ENCODE peak calls at places on chromosomes 1 and 21, in five cellular contexts. I is tibial artery, Q is GM10248, L is OCI-LY7, W is heart right ventricle. R is an unnamed sample.

GRCh38 chr1:154809436-154810413 is 60.4 kb downstream of the KCNN3 start:
- DNase-seq in I (no peak), Q (no peak), L (no peak), W (no peak), R (peak; percentile 13)

GRCh38 chr1:1942753-1943656 is 23.9 kb upstream of the TMEM52 start:
- DNase-seq in I (no peak), Q (no peak), L (peak; percentile 32), W (no peak), R (no peak)

GRCh38 chr1:153393926-153394325 is 3.1 kb upstream of the S100A8 start:
- DNase-seq in I (peak; percentile 46), Q (no peak), L (no peak), W (no peak), R (no peak)

GRCh38 chr1:60970081-60970509 is 112.3 kb upstream of the NFIA start:
- DNase-seq in I (no peak), Q (no peak), L (peak; percentile 4), W (no peak), R (no peak)

GRCh38 chr1:85374160-85374559 is 90.8 kb downstream of the DDAH1 start:
- DNase-seq in I (no peak), Q (no peak), L (no peak), W (no peak), R (no peak)

GRCh38 chr21:46226920-46227599 is 1.5 kb downstream of the LSS start:
- DNase-seq in I (no peak), Q (peak; percentile 50), L (peak; percentile 18), W (no peak), R (peak; percentile 63)

GRCh38 chr1:243939167-243939848 is 89.3 kb upstream of the AKT3 start:
- DNase-seq in I (no peak), Q (no peak), L (no peak), W (no peak), R (no peak)

GRCh38 chr1:54838565-54839180 is 37.5 kb upstream of the TTC22 start:
- DNase-seq in I (peak; percentile 23), Q (no peak), L (no peak), W (no peak), R (no peak)

GRCh38 chr1:183989078-183989577 is 48.4 kb downstream of the COLGALT2 start:
- DNase-seq in I (no peak), Q (peak; percentile 68), L (no peak), W (peak; percentile 16), R (peak; percentile 86)

GRCh38 chr1:225880636-225881035 is 1.5 kb downstream of the TMEM63A start:
- DNase-seq in I (no peak), Q (no peak), L (no peak), W (no peak), R (no peak)

GRCh38 chr1:33575324-33575879 is 103.0 kb downstream of the ZSCAN20 start:
- DNase-seq in I (no peak), Q (no peak), L (no peak), W (peak; percentile 20), R (no peak)

GRCh38 chr21:45636921-45637646 is 6.4 kb upstream of the PCBP3 start:
- DNase-seq in I (no peak), Q (no peak), L (no peak), W (no peak), R (no peak)

GRCh38 chr1:3858231-3858981 is 1.1 kb downstream of the DFFB start:
- DNase-seq in I (no peak), Q (no peak), L (peak; percentile 51), W (no peak), R (peak; percentile 44)

GRCh38 chr21:14466715-14467114 is 79.4 kb downstream of the SAMSN1 start:
- DNase-seq in I (no peak), Q (no peak), L (no peak), W (no peak), R (no peak)

GRCh38 chr1:247337961-247338360 is 6.3 kb upstream of the ZNF496 start:
- DNase-seq in I (no peak), Q (no peak), L (no peak), W (no peak), R (no peak)

GRCh38 chr1:119617751-119618691 is 30.0 kb downstream of the ZNF697 start:
- DNase-seq in I (no peak), Q (no peak), L (no peak), W (no peak), R (no peak)

GRCh38 chr1:187517508-187517907 is 688.8 kb downstream of the PLA2G4A start:
- DNase-seq in I (no peak), Q (no peak), L (no peak), W (no peak), R (no peak)

GRCh38 chr1:241848680-241849344 is 808 bp downstream of the EXO1 start:
- DNase-seq in I (no peak), Q (no peak), L (peak; percentile 41), W (no peak), R (peak; percentile 26)

GRCh38 chr1:180675586-180675985 is 43.8 kb downstream of the XPR1 start:
- DNase-seq in I (no peak), Q (no peak), L (no peak), W (no peak), R (no peak)

GRCh38 chr1:44803312-44804095 is 3.3 kb downstream of the PLK3 start:
- DNase-seq in I (peak; percentile 62), Q (no peak), L (no peak), W (no peak), R (no peak)

GRCh38 chr1:147177611-147178370 is 5.5 kb upstream of the PRKAB2 start:
- DNase-seq in I (peak; percentile 67), Q (no peak), L (no peak), W (peak; percentile 14), R (no peak)

GRCh38 chr1:225962440-225962975 is 21.5 kb upstream of the LEFTY2 start:
- DNase-seq in I (peak; percentile 59), Q (peak; percentile 82), L (peak; percentile 78), W (peak; percentile 57), R (peak; percentile 73)

GRCh38 chr1:218636548-218636947 is 291.4 kb downstream of the TGFB2 start:
- DNase-seq in I (no peak), Q (no peak), L (no peak), W (no peak), R (no peak)

GRCh38 chr1:3158329-3158728 is 89.3 kb downstream of the PRDM16 start:
- DNase-seq in I (no peak), Q (no peak), L (no peak), W (no peak), R (no peak)

GRCh38 chr21:9008636-9009035 is 1512.7 kb upstream of the TPTE start:
- DNase-seq in I (no peak), Q (no peak), L (no peak), W (no peak), R (no peak)

GRCh38 chr1:245690153-245690552 is 535.4 kb downstream of the KIF26B start:
- DNase-seq in I (no peak), Q (no peak), L (no peak), W (no peak), R (no peak)

GRCh38 chr1:40421694-40422384 is 28.4 kb upstream of the ZFP69B start:
- DNase-seq in I (no peak), Q (no peak), L (no peak), W (no peak), R (no peak)

GRCh38 chr1:209645574-209646452 is 6.4 kb downstream of the LAMB3 start:
- DNase-seq in I (no peak), Q (no peak), L (no peak), W (no peak), R (no peak)

GRCh38 chr21:28675265-28676041 is 317.2 kb downstream of the LTN1 start:
- DNase-seq in I (no peak), Q (no peak), L (no peak), W (no peak), R (no peak)

DNA sequence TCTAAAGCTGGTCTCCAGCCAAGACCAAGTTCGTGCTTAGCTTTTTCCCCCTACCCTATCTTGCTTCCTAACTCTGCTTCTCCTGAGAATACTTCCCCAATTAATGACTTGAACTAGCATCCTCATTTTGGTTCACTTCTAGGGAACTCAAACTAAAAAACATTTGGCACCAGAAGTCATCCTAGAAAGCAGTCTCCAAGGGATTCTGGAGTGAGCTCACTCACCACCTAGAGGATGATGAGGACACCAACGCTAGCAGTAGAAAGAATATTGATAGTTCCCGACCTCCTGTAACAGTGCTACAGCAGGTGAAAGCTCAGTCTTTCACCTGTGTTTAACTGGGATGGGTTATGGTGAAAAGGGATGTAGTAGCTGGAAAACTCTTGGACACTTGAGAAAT is 4.7 kb upstream of the PSMB2 start:
- DNase-seq in I (no peak), Q (no peak), L (no peak), W (no peak), R (no peak)
- TF ChIP-seq CTCF in I (no peak), Q (no peak), L (peak; percentile 30), W (no peak), R (no peak)

DNA sequence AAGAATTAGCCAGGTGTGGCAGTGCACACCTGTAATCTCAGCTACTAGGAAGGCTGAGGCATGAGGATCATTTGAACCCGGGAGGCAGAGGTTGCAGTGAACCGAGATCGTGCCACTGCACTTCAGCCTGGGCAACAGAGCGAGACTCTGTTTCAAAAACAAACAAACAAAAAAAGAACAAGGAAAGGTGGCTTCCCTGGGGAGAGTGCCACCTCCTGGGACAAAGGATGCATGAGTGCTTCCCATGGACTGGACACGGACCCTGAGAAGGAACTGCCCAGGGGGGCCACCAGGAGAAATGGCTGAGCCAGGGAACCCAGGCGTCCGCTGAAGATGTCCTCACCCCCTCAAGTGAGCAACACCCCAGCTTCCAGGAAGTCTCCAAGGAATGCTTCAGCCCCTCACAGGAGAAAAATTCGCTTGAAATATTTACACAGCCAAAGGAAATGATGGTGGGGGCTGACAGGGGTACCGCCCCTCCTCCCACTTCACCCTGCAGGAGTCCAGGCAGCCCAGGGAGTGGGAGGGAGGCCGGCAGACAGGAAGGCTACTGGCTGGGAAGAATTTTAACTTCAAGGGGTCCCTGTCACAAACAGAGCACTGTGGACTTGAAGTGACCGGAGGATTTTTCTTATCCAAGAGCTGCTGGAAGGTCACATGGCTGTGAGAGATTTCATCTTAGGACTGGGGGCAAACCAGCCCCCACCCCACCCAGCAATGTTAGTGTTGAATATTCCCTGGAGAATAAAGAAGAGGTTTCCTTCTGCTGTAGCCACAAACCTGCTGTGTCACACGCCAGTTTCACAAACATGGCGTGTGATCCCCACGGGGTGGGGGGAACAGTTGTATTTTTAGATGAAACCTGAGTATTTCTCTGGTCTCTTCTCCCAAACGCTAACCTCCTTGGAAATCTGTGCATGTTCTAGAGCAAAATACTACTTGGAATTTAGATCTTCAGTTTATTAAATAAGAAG is 90.8 kb upstream of the SLC25A33 start:
- DNase-seq in I (peak; percentile 65), Q (no peak), L (no peak), W (no peak), R (no peak)
- TF ChIP-seq CTCF in I (no peak), Q (no peak), L (peak; percentile 22), W (peak; percentile 19), R (no peak)

DNA sequence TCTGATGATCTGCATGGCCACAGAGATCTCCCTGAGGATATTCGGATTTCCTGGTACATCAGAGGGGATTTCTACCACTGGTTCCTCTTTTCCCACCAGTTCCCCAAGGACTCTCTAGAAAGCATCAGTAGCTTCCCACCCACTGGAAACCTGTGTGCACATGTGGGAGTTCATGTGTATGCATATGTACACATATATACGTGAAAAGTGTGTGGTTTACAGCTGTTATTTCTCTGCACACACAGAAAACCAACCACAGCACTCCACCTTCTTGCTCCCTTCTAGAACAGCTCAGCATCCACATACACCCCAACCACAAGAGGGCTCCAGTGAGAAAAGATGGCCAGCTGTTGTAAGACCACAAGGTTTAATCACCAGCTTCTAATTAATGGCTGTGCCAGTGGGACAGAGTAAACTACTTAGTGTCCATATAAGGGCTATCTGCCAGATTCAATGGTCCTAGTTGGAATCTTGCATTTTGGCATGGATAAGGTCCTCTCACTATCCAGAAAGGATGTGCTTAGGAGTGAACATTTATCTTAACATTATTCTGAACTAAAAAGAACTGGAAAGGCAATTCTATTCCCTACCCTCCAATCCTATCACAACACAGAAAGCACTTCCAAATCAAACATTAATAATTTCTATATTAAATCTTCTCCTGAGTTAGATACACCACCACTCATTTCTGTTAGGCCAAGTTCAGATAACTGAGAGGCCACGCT is 24.1 kb downstream of the GPR3 start:
- DNase-seq in I (no peak), Q (no peak), L (peak; percentile 81), W (no peak), R (peak; percentile 92)
- TF ChIP-seq CTCF in I (peak; percentile 46), Q (peak; percentile 64), L (peak; percentile 95), W (peak; percentile 78), R (peak; percentile 77)

GRCh38 chr1:199218065-199218464 is 579.2 kb downstream of the PTPRC start:
- DNase-seq in I (no peak), Q (no peak), L (no peak), W (no peak), R (peak; percentile 3)
- TF ChIP-seq CTCF in I (no peak), Q (no peak), L (no peak), W (no peak), R (no peak)

R was measured in GM12865.